ENCODE peak calls at places on chromosomes 2 and 18, in six cellular contexts. X, Q, C, L, G and P are unnamed samples.
A peak's percentile ranks its signal among the peaks of the same experiment; 100 is the strongest.

GRCh38 chr2:40440835-40441234 is 11.1 kb downstream of the SLC8A1 start:
- DNase-seq in X (no peak), Q (no peak), C (no peak), L (no peak), G (no peak), P (no peak)

GRCh38 chr18:13137041-13137938 is 81.3 kb upstream of the LDLRAD4 start:
- DNase-seq in X (peak; percentile 45), Q (peak; percentile 36), C (peak; percentile 50), L (peak; percentile 50), G (no peak), P (no peak)

GRCh38 chr2:41194235-41194634 is 742.3 kb upstream of the SLC8A1 start:
- DNase-seq in X (peak; percentile 25), Q (peak; percentile 27), C (no peak), L (no peak), G (no peak), P (no peak)

GRCh38 chr2:32235315-32235714 is 29.4 kb downstream of the NLRC4 start:
- DNase-seq in X (no peak), Q (no peak), C (no peak), L (no peak), G (no peak), P (no peak)

GRCh38 chr2:223306371-223306770 is 254.4 kb downstream of the KCNE4 start:
- DNase-seq in X (no peak), Q (no peak), C (no peak), L (peak; percentile 56), G (peak; percentile 77), P (no peak)

GRCh38 chr18:36038102-36038663 is 29.2 kb downstream of the RPRD1A start:
- DNase-seq in X (no peak), Q (no peak), C (no peak), L (no peak), G (no peak), P (no peak)

GRCh38 chr2:191009541-191010374 is 4.2 kb downstream of the STAT1 start:
- DNase-seq in X (no peak), Q (no peak), C (no peak), L (no peak), G (no peak), P (no peak)

GRCh38 chr2:204012081-204012653 is 75.6 kb downstream of the ICOS start:
- DNase-seq in X (no peak), Q (no peak), C (peak; percentile 75), L (no peak), G (no peak), P (no peak)

GRCh38 chr2:143694335-143694734 is 565.1 kb downstream of the ARHGAP15 start:
- DNase-seq in X (no peak), Q (no peak), C (no peak), L (no peak), G (no peak), P (no peak)

GRCh38 chr2:138107288-138107687 is 143.0 kb downstream of the HNMT start:
- DNase-seq in X (no peak), Q (no peak), C (no peak), L (no peak), G (no peak), P (no peak)

GRCh38 chr18:30969670-30970069 is 72.9 kb downstream of the DSC3 start:
- DNase-seq in X (no peak), Q (no peak), C (no peak), L (no peak), G (no peak), P (no peak)
- TF ChIP-seq CTCF in X (no peak), Q (no peak), C (no peak), L (no peak), G (no peak), P (no peak)

GRCh38 chr2:85615413-85615728 is 615 bp upstream of the USP39 start:
- DNase-seq in X (no peak), Q (no peak), C (no peak), L (no peak), G (no peak), P (no peak)
- H3K4me3 ChIP-seq in X (no peak overlapping the region), Q (no peak overlapping the region), C (no peak overlapping the region), L (peak overlapping the region; percentile 85), G (peak overlapping the region; percentile 84), P (no peak overlapping the region)

DNA sequence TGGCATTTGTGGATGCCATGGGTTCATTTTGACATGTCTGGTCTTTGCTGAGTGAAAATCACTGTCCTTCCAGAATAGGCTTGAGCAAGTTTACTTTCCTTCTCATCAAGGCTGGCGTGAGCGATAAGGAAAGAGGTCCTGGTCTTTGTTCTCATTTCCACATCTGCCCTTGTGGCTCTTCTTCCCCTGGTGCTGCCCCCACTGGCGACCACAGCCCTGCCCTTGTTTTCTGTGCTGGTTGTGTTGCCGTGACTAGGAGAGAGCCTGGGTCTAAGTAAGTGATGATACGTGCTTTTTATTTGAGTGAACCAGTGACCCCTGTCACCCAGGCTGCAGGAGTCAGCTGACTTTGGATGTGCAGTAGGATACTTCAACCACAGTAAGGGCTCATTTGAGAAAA is 441.7 kb downstream of the RNF144A start:
- DNase-seq in X (no peak), Q (no peak), C (no peak), L (no peak), G (peak; percentile 70), P (no peak)
- TF ChIP-seq CTCF in X (no peak), Q (no peak), C (no peak), L (no peak), G (peak; percentile 54), P (no peak)

DNA sequence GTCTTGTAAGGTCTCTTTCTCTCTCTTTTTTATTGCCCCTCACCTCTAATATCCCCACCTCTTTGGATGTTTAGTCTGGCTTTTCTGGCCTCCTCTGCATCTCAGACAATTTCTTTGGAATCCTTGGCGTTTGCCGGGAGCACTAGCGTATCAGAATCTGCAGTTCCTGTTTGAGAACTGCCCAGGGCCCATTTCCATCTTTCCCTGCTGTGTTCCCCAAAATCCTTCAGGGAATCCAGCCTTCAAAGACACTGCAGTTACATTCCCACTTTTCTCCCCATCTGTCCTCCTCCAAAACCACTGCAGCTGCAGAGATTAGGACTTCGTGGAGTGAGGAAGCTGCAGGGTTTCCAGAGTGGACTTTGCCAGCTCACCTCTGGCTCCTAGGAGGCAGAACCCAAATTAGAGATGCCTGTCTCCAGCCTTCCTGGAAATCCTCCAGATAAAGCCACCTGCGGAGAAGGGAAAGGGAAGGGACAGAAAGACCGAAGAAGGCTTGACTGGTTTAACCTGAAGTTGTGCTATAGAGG is 2.7 kb downstream of the VSNL1 start:
- DNase-seq in X (no peak), Q (no peak), C (peak; percentile 16), L (no peak), G (peak; percentile 72), P (no peak)
- H3K4me3 ChIP-seq in X (no peak overlapping the region), Q (no peak overlapping the region), C (no peak overlapping the region), L (no peak overlapping the region), G (no peak overlapping the region), P (no peak overlapping the region)

GRCh38 chr2:237791977-237792727 is 6.4 kb upstream of the RBM44 start:
- DNase-seq in X (no peak), Q (no peak), C (no peak), L (no peak), G (peak; percentile 80), P (no peak)
- TF ChIP-seq CTCF in X (no peak), Q (no peak), C (no peak), L (no peak), G (peak; percentile 75), P (peak; percentile 27)

GRCh38 chr2:197149546-197149945 is 161.0 kb downstream of the ANKRD44 start:
- DNase-seq in X (no peak), Q (no peak), C (no peak), L (peak; percentile 35), G (no peak), P (no peak)

GRCh38 chr2:197147942-197148341 is 162.6 kb downstream of the ANKRD44 start:
- DNase-seq in X (no peak), Q (no peak), C (peak; percentile 47), L (no peak), G (no peak), P (no peak)

GRCh38 chr2:197158138-197158537 is 152.4 kb downstream of the ANKRD44 start:
- DNase-seq in X (no peak), Q (no peak), C (no peak), L (no peak), G (no peak), P (no peak)

GRCh38 chr2:197148401-197148800 is 162.2 kb downstream of the ANKRD44 start:
- DNase-seq in X (no peak), Q (no peak), C (no peak), L (no peak), G (no peak), P (no peak)

GRCh38 chr2:197152451-197153228 is 157.9 kb downstream of the ANKRD44 start:
- DNase-seq in X (no peak), Q (no peak), C (no peak), L (peak; percentile 77), G (peak; percentile 54), P (peak; percentile 71)
- H3K4me3 ChIP-seq in X (no peak overlapping the region), Q (no peak overlapping the region), C (no peak overlapping the region), L (no peak overlapping the region), G (no peak overlapping the region), P (no peak overlapping the region)

GRCh38 chr2:202105025-202105424 is 32.0 kb downstream of the KIAA2012 start:
- DNase-seq in X (no peak), Q (no peak), C (no peak), L (no peak), G (no peak), P (no peak)

GRCh38 chr2:202112041-202112440 is 39.0 kb downstream of the KIAA2012 start:
- DNase-seq in X (no peak), Q (no peak), C (no peak), L (no peak), G (no peak), P (no peak)

GRCh38 chr2:202109737-202110184 is 36.7 kb downstream of the KIAA2012 start:
- DNase-seq in X (no peak), Q (peak; percentile 13), C (no peak), L (no peak), G (peak; percentile 74), P (no peak)

GRCh38 chr2:202108345-202108744 is 35.3 kb downstream of the KIAA2012 start:
- DNase-seq in X (no peak), Q (no peak), C (no peak), L (no peak), G (no peak), P (no peak)

DNA sequence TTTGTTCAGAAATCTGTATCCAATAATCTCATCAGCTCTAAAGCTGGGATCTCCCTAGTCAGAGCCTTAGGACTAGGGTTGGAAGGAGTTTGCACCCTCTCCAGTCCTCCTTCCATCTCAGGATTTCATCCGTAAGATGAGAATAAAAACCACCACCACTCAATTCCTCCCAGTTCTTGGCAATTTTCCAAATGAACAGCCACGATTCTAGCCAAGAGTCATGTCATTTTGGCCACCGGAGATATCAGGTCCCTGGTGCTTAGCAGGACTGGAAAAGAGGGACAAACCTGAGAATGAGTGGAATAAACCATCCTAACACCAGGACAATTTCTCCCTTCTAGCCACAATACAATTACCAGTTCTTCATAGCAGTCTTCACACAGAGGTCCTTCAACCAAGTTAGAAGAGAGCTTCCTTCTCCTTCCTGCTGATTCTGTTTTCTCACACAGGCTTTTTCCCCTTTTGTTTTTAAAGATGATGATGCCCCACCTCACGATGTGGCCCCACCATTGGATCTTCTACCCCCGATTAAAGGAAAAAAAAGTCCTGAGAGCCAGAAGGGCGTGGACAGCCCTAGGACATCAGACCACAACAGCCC is 36.2 kb downstream of the KIAA2012 start:
- DNase-seq in X (no peak), Q (no peak), C (no peak), L (no peak), G (no peak), P (no peak)
- TF ChIP-seq CTCF in X (no peak), Q (no peak), C (no peak), L (no peak), G (no peak), P (no peak)